ENCODE peak calls at places on chromosomes 6 and 20, in ten cellular contexts. One of them, this sample, is unnamed.
A peak's percentile ranks its signal among the peaks of the same experiment; 100 is the strongest.

GRCh38 chr20:63968928-63969760 is 586 bp downstream of the ZNF512B start:
- DNase-seq in Kasumi-1: no peak
- DNase-seq in stimulated activated CD4-positive, alpha-beta T cell treated with anti-CD3 and anti-CD28 coated beads, TNF-alpha, amount 100 ng/mL, for 1 hour: no peak
- DNase-seq in heart right ventricle: peak; percentile 42
- DNase-seq in heart left ventricle: peak; percentile 42
- DNase-seq in hypothalamus: no peak
- DNase-seq in NCI-H1694 treated with DMSO at 0.1 percent for 48 hours: no peak
- DNase-seq in putamen: no peak
- DNase-seq in activated naive CD4-positive, alpha-beta T cell: no peak
- DNase-seq in nephron progenitor cell: peak; percentile 64
- DNase-seq in this sample: no peak

GRCh38 chr6:136801581-136801980 is 9.3 kb upstream of the MAP3K5 start:
- DNase-seq in Kasumi-1: no peak
- DNase-seq in stimulated activated CD4-positive, alpha-beta T cell treated with anti-CD3 and anti-CD28 coated beads, TNF-alpha, amount 100 ng/mL, for 1 hour: no peak
- DNase-seq in heart right ventricle: no peak
- DNase-seq in heart left ventricle: no peak
- DNase-seq in hypothalamus: no peak
- DNase-seq in NCI-H1694 treated with DMSO at 0.1 percent for 48 hours: no peak
- DNase-seq in putamen: no peak
- DNase-seq in activated naive CD4-positive, alpha-beta T cell: no peak
- DNase-seq in nephron progenitor cell: no peak
- DNase-seq in this sample: no peak

GRCh38 chr20:10347066-10347465 is 87.0 kb downstream of the MKKS start:
- DNase-seq in Kasumi-1: no peak
- DNase-seq in stimulated activated CD4-positive, alpha-beta T cell treated with anti-CD3 and anti-CD28 coated beads, TNF-alpha, amount 100 ng/mL, for 1 hour: no peak
- DNase-seq in heart right ventricle: no peak
- DNase-seq in heart left ventricle: no peak
- DNase-seq in hypothalamus: no peak
- DNase-seq in NCI-H1694 treated with DMSO at 0.1 percent for 48 hours: no peak
- DNase-seq in putamen: no peak
- DNase-seq in activated naive CD4-positive, alpha-beta T cell: no peak
- DNase-seq in nephron progenitor cell: no peak
- DNase-seq in this sample: no peak

GRCh38 chr20:63343460-63344150 is 17.5 kb downstream of the CHRNA4 start:
- DNase-seq in Kasumi-1: no peak
- DNase-seq in stimulated activated CD4-positive, alpha-beta T cell treated with anti-CD3 and anti-CD28 coated beads, TNF-alpha, amount 100 ng/mL, for 1 hour: no peak
- DNase-seq in heart right ventricle: peak; percentile 12
- DNase-seq in heart left ventricle: no peak
- DNase-seq in hypothalamus: no peak
- DNase-seq in NCI-H1694 treated with DMSO at 0.1 percent for 48 hours: no peak
- DNase-seq in putamen: no peak
- DNase-seq in activated naive CD4-positive, alpha-beta T cell: no peak
- DNase-seq in nephron progenitor cell: no peak
- DNase-seq in this sample: no peak

GRCh38 chr6:45026003-45026516 is 302.1 kb upstream of the RUNX2 start:
- DNase-seq in Kasumi-1: no peak
- DNase-seq in stimulated activated CD4-positive, alpha-beta T cell treated with anti-CD3 and anti-CD28 coated beads, TNF-alpha, amount 100 ng/mL, for 1 hour: no peak
- DNase-seq in heart right ventricle: no peak
- DNase-seq in heart left ventricle: no peak
- DNase-seq in hypothalamus: no peak
- DNase-seq in NCI-H1694 treated with DMSO at 0.1 percent for 48 hours: no peak
- DNase-seq in putamen: no peak
- DNase-seq in activated naive CD4-positive, alpha-beta T cell: no peak
- DNase-seq in nephron progenitor cell: no peak
- DNase-seq in this sample: no peak

GRCh38 chr20:32189691-32190607 is 17.6 kb downstream of the PLAGL2 start:
- DNase-seq in Kasumi-1: peak; percentile 24
- DNase-seq in stimulated activated CD4-positive, alpha-beta T cell treated with anti-CD3 and anti-CD28 coated beads, TNF-alpha, amount 100 ng/mL, for 1 hour: no peak
- DNase-seq in heart right ventricle: peak; percentile 48
- DNase-seq in heart left ventricle: peak; percentile 51
- DNase-seq in hypothalamus: peak; percentile 29
- DNase-seq in NCI-H1694 treated with DMSO at 0.1 percent for 48 hours: peak; percentile 7
- DNase-seq in putamen: no peak
- DNase-seq in activated naive CD4-positive, alpha-beta T cell: no peak
- DNase-seq in nephron progenitor cell: peak; percentile 86
- DNase-seq in this sample: no peak

GRCh38 chr20:44031822-44032582 is 117.3 kb downstream of the TOX2 start:
- DNase-seq in Kasumi-1: no peak
- DNase-seq in stimulated activated CD4-positive, alpha-beta T cell treated with anti-CD3 and anti-CD28 coated beads, TNF-alpha, amount 100 ng/mL, for 1 hour: no peak
- DNase-seq in heart right ventricle: no peak
- DNase-seq in heart left ventricle: no peak
- DNase-seq in hypothalamus: no peak
- DNase-seq in NCI-H1694 treated with DMSO at 0.1 percent for 48 hours: no peak
- DNase-seq in putamen: no peak
- DNase-seq in activated naive CD4-positive, alpha-beta T cell: no peak
- DNase-seq in nephron progenitor cell: no peak
- DNase-seq in this sample: no peak

GRCh38 chr6:63598001-63598250 is 25.6 kb downstream of the LOC128125822 start:
- DNase-seq in Kasumi-1: no peak
- DNase-seq in stimulated activated CD4-positive, alpha-beta T cell treated with anti-CD3 and anti-CD28 coated beads, TNF-alpha, amount 100 ng/mL, for 1 hour: no peak
- DNase-seq in heart right ventricle: no peak
- DNase-seq in heart left ventricle: no peak
- DNase-seq in hypothalamus: no peak
- DNase-seq in NCI-H1694 treated with DMSO at 0.1 percent for 48 hours: peak; percentile 25
- DNase-seq in putamen: peak; percentile 2
- DNase-seq in activated naive CD4-positive, alpha-beta T cell: no peak
- DNase-seq in nephron progenitor cell: no peak
- DNase-seq in this sample: no peak

GRCh38 chr6:123306334-123306733 is 310.3 kb downstream of the CLVS2 start:
- DNase-seq in Kasumi-1: no peak
- DNase-seq in stimulated activated CD4-positive, alpha-beta T cell treated with anti-CD3 and anti-CD28 coated beads, TNF-alpha, amount 100 ng/mL, for 1 hour: no peak
- DNase-seq in heart right ventricle: no peak
- DNase-seq in heart left ventricle: no peak
- DNase-seq in hypothalamus: no peak
- DNase-seq in NCI-H1694 treated with DMSO at 0.1 percent for 48 hours: no peak
- DNase-seq in putamen: no peak
- DNase-seq in activated naive CD4-positive, alpha-beta T cell: no peak
- DNase-seq in nephron progenitor cell: no peak
- DNase-seq in this sample: no peak